ENCODE peak calls at places on chromosome 21, in nine cellular contexts. One of them, this sample, is unnamed.

GRCh38 chr21:25735221-25735894 is 586 bp downstream of the GABPA start:
- DNase-seq in cardiac fibroblast: peak
- DNase-seq in GM23338: peak
- DNase-seq in lower leg skin: peak
- DNase-seq in upper lobe of right lung: peak
- DNase-seq in fibroblast of lung: peak
- DNase-seq in CD8-positive, alpha-beta T cell: peak
- DNase-seq in mammary epithelial cell: peak
- DNase-seq in GM12864: peak
- DNase-seq in this sample: peak

GRCh38 chr21:28871388-28872015 is 121.2 kb downstream of the LTN1 start:
- DNase-seq in cardiac fibroblast: no peak
- DNase-seq in GM23338: no peak
- DNase-seq in lower leg skin: no peak
- DNase-seq in upper lobe of right lung: no peak
- DNase-seq in fibroblast of lung: peak
- DNase-seq in CD8-positive, alpha-beta T cell: no peak
- DNase-seq in mammary epithelial cell: peak
- DNase-seq in GM12864: no peak
- DNase-seq in this sample: no peak

GRCh38 chr21:43340491-43341348 is 86.2 kb downstream of the SIK1 start:
- DNase-seq in cardiac fibroblast: peak
- DNase-seq in GM23338: no peak
- DNase-seq in lower leg skin: no peak
- DNase-seq in upper lobe of right lung: no peak
- DNase-seq in fibroblast of lung: peak
- DNase-seq in CD8-positive, alpha-beta T cell: no peak
- DNase-seq in mammary epithelial cell: peak
- DNase-seq in GM12864: no peak
- DNase-seq in this sample: peak

GRCh38 chr21:31182231-31183129 is 144.2 kb upstream of the KRTAP19-8 start:
- DNase-seq in cardiac fibroblast: no peak
- DNase-seq in GM23338: no peak
- DNase-seq in lower leg skin: no peak
- DNase-seq in upper lobe of right lung: no peak
- DNase-seq in fibroblast of lung: no peak
- DNase-seq in CD8-positive, alpha-beta T cell: peak
- DNase-seq in mammary epithelial cell: no peak
- DNase-seq in GM12864: no peak
- DNase-seq in this sample: no peak

GRCh38 chr21:44711327-44712202 is at the start of gene TSPEAR:
- DNase-seq in cardiac fibroblast: no peak
- DNase-seq in GM23338: peak
- DNase-seq in lower leg skin: no peak
- DNase-seq in upper lobe of right lung: peak
- DNase-seq in fibroblast of lung: no peak
- DNase-seq in CD8-positive, alpha-beta T cell: no peak
- DNase-seq in mammary epithelial cell: no peak
- DNase-seq in GM12864: no peak
- DNase-seq in this sample: no peak

GRCh38 chr21:15243356-15243755 is 178.6 kb upstream of the NRIP1 start:
- DNase-seq in cardiac fibroblast: no peak
- DNase-seq in GM23338: peak
- DNase-seq in lower leg skin: no peak
- DNase-seq in upper lobe of right lung: no peak
- DNase-seq in fibroblast of lung: no peak
- DNase-seq in CD8-positive, alpha-beta T cell: no peak
- DNase-seq in mammary epithelial cell: no peak
- DNase-seq in GM12864: no peak
- DNase-seq in this sample: no peak

GRCh38 chr21:44916965-44917364 is 3.7 kb downstream of the ITGB2 start:
- DNase-seq in cardiac fibroblast: peak
- DNase-seq in GM23338: no peak
- DNase-seq in lower leg skin: no peak
- DNase-seq in upper lobe of right lung: no peak
- DNase-seq in fibroblast of lung: peak
- DNase-seq in CD8-positive, alpha-beta T cell: peak
- DNase-seq in mammary epithelial cell: peak
- DNase-seq in GM12864: no peak
- DNase-seq in this sample: peak

GRCh38 chr21:37932936-37933335 is 16.7 kb upstream of the KCNJ6 start:
- DNase-seq in cardiac fibroblast: no peak
- DNase-seq in GM23338: no peak
- DNase-seq in lower leg skin: no peak
- DNase-seq in upper lobe of right lung: no peak
- DNase-seq in fibroblast of lung: no peak
- DNase-seq in CD8-positive, alpha-beta T cell: no peak
- DNase-seq in mammary epithelial cell: no peak
- DNase-seq in GM12864: no peak
- DNase-seq in this sample: no peak

GRCh38 chr21:44870748-44871495 is 2.6 kb downstream of the PTTG1IP start:
- DNase-seq in cardiac fibroblast: peak
- DNase-seq in GM23338: no peak
- DNase-seq in lower leg skin: no peak
- DNase-seq in upper lobe of right lung: peak
- DNase-seq in fibroblast of lung: peak
- DNase-seq in CD8-positive, alpha-beta T cell: peak
- DNase-seq in mammary epithelial cell: peak
- DNase-seq in GM12864: no peak
- DNase-seq in this sample: no peak

GRCh38 chr21:26835027-26835713 is 10.0 kb downstream of the ADAMTS1 start:
- DNase-seq in cardiac fibroblast: peak
- DNase-seq in GM23338: no peak
- DNase-seq in lower leg skin: no peak
- DNase-seq in upper lobe of right lung: no peak
- DNase-seq in fibroblast of lung: peak
- DNase-seq in CD8-positive, alpha-beta T cell: no peak
- DNase-seq in mammary epithelial cell: peak
- DNase-seq in GM12864: no peak
- DNase-seq in this sample: peak

GRCh38 chr21:16124397-16125130 is 394.8 kb downstream of the USP25 start:
- DNase-seq in cardiac fibroblast: peak
- DNase-seq in GM23338: peak
- DNase-seq in lower leg skin: peak
- DNase-seq in upper lobe of right lung: no peak
- DNase-seq in fibroblast of lung: peak
- DNase-seq in CD8-positive, alpha-beta T cell: no peak
- DNase-seq in mammary epithelial cell: peak
- DNase-seq in GM12864: no peak
- DNase-seq in this sample: peak

GRCh38 chr21:15289896-15290841 is 225.4 kb upstream of the NRIP1 start:
- DNase-seq in cardiac fibroblast: no peak
- DNase-seq in GM23338: peak
- DNase-seq in lower leg skin: no peak
- DNase-seq in upper lobe of right lung: peak
- DNase-seq in fibroblast of lung: no peak
- DNase-seq in CD8-positive, alpha-beta T cell: peak
- DNase-seq in mammary epithelial cell: no peak
- DNase-seq in GM12864: no peak
- DNase-seq in this sample: no peak

DNA sequence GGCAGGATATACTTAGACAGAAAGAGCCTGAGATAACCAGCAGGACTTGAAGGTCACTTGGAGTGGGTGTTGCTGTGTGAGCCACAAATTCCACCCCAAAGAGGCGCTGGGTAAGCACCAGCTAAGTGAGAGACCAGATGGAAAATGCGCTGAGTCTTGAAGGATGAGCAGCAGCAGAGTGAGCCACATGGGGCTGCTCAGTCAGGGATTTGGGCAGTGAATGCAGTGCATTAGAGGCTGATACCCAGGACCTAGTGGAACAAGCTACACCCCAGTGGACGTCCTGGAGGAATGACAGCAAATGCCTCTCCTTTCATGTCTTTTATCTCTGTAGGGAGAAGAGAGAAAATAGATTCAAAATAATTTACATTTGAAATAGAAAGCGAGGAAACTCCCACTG is 11.3 kb downstream of the GRIK1 start:
- DNase-seq in cardiac fibroblast: no peak
- DNase-seq in GM23338: no peak
- DNase-seq in lower leg skin: no peak
- DNase-seq in upper lobe of right lung: no peak
- DNase-seq in fibroblast of lung: no peak
- DNase-seq in CD8-positive, alpha-beta T cell: no peak
- DNase-seq in mammary epithelial cell: no peak
- DNase-seq in GM12864: no peak
- DNase-seq in this sample: no peak
- TF ChIP-seq CTCF in cardiac fibroblast: no peak
- TF ChIP-seq CTCF in GM23338: no peak
- TF ChIP-seq CTCF in lower leg skin: no peak
- TF ChIP-seq CTCF in upper lobe of right lung: no peak
- TF ChIP-seq CTCF in fibroblast of lung: no peak
- TF ChIP-seq CTCF in CD8-positive, alpha-beta T cell: no peak
- TF ChIP-seq CTCF in mammary epithelial cell: no peak
- TF ChIP-seq CTCF in GM12864: no peak
- TF ChIP-seq CTCF in this sample: no peak

DNA sequence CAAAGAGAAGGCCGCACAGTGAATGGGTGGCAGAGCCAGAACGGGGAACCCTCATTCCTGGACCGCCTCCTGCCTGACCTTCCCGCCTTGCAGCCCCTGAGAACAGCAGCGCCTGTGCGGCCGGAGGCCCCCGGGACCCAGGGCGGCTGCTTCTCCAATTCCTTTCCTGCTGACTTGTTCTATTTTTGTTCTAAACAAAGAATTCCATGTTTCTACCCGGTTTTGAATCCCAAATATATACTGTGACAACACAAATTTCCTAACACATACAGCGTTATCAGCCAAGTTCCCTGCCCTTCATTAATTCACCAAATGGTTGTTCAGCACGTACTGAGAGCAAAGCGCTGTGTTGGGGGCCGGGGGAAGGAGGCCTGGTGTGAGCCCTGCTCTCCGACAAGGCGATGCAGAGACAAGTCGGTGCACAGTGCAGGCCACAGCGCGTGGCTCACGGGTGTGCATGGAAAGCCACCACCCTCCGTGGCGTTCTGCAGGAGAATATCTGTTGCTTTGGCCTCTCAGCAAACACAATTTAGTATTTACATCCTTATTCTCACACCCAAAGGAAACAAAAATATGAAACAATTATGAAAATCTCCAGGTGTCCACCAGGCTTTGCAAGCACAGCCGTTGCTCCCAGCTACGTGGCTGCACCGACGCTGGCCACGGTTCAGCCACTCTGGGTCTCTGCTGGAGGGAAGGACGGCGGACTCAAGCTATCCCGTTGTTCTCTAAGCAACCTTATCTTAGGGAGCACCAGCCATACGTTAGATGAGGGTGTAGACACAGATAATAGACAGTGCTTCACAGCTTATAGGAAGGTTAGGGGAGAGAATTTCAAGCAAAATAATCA is 31.7 kb upstream of the COL6A2 start:
- DNase-seq in cardiac fibroblast: no peak
- DNase-seq in GM23338: no peak
- DNase-seq in lower leg skin: no peak
- DNase-seq in upper lobe of right lung: no peak
- DNase-seq in fibroblast of lung: no peak
- DNase-seq in CD8-positive, alpha-beta T cell: no peak
- DNase-seq in mammary epithelial cell: no peak
- DNase-seq in GM12864: no peak
- DNase-seq in this sample: no peak
- H3K4me3 ChIP-seq in cardiac fibroblast: no peak
- H3K4me3 ChIP-seq in GM23338: no peak
- H3K4me3 ChIP-seq in lower leg skin: no peak
- H3K4me3 ChIP-seq in upper lobe of right lung: no peak
- H3K4me3 ChIP-seq in fibroblast of lung: no peak
- H3K4me3 ChIP-seq in CD8-positive, alpha-beta T cell: peak
- H3K4me3 ChIP-seq in mammary epithelial cell: no peak
- H3K4me3 ChIP-seq in GM12864: no peak
- H3K4me3 ChIP-seq in this sample: no peak

DNA sequence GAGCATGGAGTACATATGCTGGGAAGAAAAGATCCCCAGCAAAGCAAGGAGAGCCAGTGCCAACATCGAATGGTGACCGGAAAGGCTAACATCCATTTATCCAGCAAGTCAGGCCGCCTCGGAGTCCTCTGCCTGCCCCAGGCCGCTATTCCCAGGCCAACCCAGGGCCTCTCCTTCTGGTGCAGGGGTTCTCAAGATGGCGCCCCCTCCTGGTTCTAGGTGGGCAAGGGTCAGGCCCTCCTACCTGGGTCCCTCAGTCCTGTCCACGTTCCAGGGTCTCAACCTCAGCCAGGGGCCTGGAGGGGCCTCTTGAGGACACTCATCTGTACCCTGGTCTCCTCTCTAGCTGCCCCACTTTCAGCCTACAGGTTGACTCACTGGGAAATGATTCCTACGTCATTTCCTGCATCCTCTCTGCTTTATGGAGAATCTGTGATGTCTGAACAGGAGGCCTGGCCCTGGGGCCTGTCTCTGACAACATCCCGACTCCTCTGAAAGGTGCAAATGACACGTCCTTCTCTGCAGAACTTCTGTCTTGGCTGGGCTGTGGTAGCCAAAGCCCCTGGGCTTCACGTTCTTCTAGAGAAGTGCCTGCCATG is 145.3 kb downstream of the PSMG1 start:
- DNase-seq in cardiac fibroblast: peak
- DNase-seq in GM23338: peak
- DNase-seq in lower leg skin: no peak
- DNase-seq in upper lobe of right lung: no peak
- DNase-seq in fibroblast of lung: no peak
- DNase-seq in CD8-positive, alpha-beta T cell: no peak
- DNase-seq in mammary epithelial cell: no peak
- DNase-seq in GM12864: no peak
- DNase-seq in this sample: peak
- TF ChIP-seq CTCF in cardiac fibroblast: no peak
- TF ChIP-seq CTCF in GM23338: peak
- TF ChIP-seq CTCF in lower leg skin: no peak
- TF ChIP-seq CTCF in upper lobe of right lung: peak
- TF ChIP-seq CTCF in fibroblast of lung: peak
- TF ChIP-seq CTCF in CD8-positive, alpha-beta T cell: no peak
- TF ChIP-seq CTCF in mammary epithelial cell: no peak
- TF ChIP-seq CTCF in GM12864: peak
- TF ChIP-seq CTCF in this sample: no peak

GRCh38 chr21:35045539-35046222 is 3.4 kb downstream of the RUNX1 start:
- DNase-seq in cardiac fibroblast: no peak
- DNase-seq in GM23338: no peak
- DNase-seq in lower leg skin: no peak
- DNase-seq in upper lobe of right lung: no peak
- DNase-seq in fibroblast of lung: no peak
- DNase-seq in CD8-positive, alpha-beta T cell: peak
- DNase-seq in mammary epithelial cell: no peak
- DNase-seq in GM12864: no peak
- DNase-seq in this sample: no peak

GRCh38 chr21:35046223-35046690 is 2.8 kb downstream of the RUNX1 start:
- DNase-seq in cardiac fibroblast: no peak
- DNase-seq in GM23338: no peak
- DNase-seq in lower leg skin: no peak
- DNase-seq in upper lobe of right lung: no peak
- DNase-seq in fibroblast of lung: no peak
- DNase-seq in CD8-positive, alpha-beta T cell: no peak
- DNase-seq in mammary epithelial cell: no peak
- DNase-seq in GM12864: no peak
- DNase-seq in this sample: no peak

GRCh38 chr21:35043549-35043948 is 5.6 kb downstream of the RUNX1 start:
- DNase-seq in cardiac fibroblast: no peak
- DNase-seq in GM23338: no peak
- DNase-seq in lower leg skin: no peak
- DNase-seq in upper lobe of right lung: no peak
- DNase-seq in fibroblast of lung: no peak
- DNase-seq in CD8-positive, alpha-beta T cell: no peak
- DNase-seq in mammary epithelial cell: no peak
- DNase-seq in GM12864: no peak
- DNase-seq in this sample: no peak

GRCh38 chr21:35044128-35044527 is 5.0 kb downstream of the RUNX1 start:
- DNase-seq in cardiac fibroblast: no peak
- DNase-seq in GM23338: no peak
- DNase-seq in lower leg skin: no peak
- DNase-seq in upper lobe of right lung: no peak
- DNase-seq in fibroblast of lung: no peak
- DNase-seq in CD8-positive, alpha-beta T cell: no peak
- DNase-seq in mammary epithelial cell: no peak
- DNase-seq in GM12864: no peak
- DNase-seq in this sample: no peak

GRCh38 chr21:35044770-35045538 is 4.1 kb downstream of the RUNX1 start:
- DNase-seq in cardiac fibroblast: no peak
- DNase-seq in GM23338: no peak
- DNase-seq in lower leg skin: no peak
- DNase-seq in upper lobe of right lung: no peak
- DNase-seq in fibroblast of lung: no peak
- DNase-seq in CD8-positive, alpha-beta T cell: no peak
- DNase-seq in mammary epithelial cell: no peak
- DNase-seq in GM12864: no peak
- DNase-seq in this sample: no peak
- H3K4me3 ChIP-seq in cardiac fibroblast: no peak
- H3K4me3 ChIP-seq in GM23338: no peak
- H3K4me3 ChIP-seq in lower leg skin: no peak
- H3K4me3 ChIP-seq in upper lobe of right lung: no peak
- H3K4me3 ChIP-seq in fibroblast of lung: no peak
- H3K4me3 ChIP-seq in CD8-positive, alpha-beta T cell: peak
- H3K4me3 ChIP-seq in mammary epithelial cell: no peak
- H3K4me3 ChIP-seq in GM12864: no peak
- H3K4me3 ChIP-seq in this sample: no peak